ENCODE peak calls at places on chromosome 14, in six cellular contexts. N is lower lobe of right lung, U is GM23248, G is transverse colon, S is psoas muscle, R is ascending aorta. P is an unnamed sample.

GRCh38 chr14:70186826-70187483 is 1.8 kb downstream of the SLC8A3 start:
- DNase-seq in S (peak), N (no peak), G (peak), R (no peak), U (no peak), P (no peak)

GRCh38 chr14:68320495-68320894 is 472.4 kb downstream of the ZFP36L1 start:
- DNase-seq in S (no peak), N (no peak), U (no peak), R (no peak), G (no peak), P (no peak)

GRCh38 chr14:94748667-94749347 is 21.1 kb downstream of the GSC start:
- DNase-seq in G (peak), S (no peak), U (no peak), R (no peak), N (no peak), P (no peak)

GRCh38 chr14:28813810-28814209 is 47.2 kb downstream of the FOXG1 start:
- DNase-seq in N (no peak), G (no peak), U (peak), S (no peak), R (no peak), P (no peak)

GRCh38 chr14:51356381-51356780 is 116.3 kb downstream of the TMX1 start:
- DNase-seq in N (no peak), U (no peak), R (no peak), G (no peak), S (no peak), P (no peak)

GRCh38 chr14:56087824-56088571 is 30.2 kb upstream of the PELI2 start:
- DNase-seq in N (no peak), G (no peak), S (no peak), R (no peak), U (no peak), P (no peak)

GRCh38 chr14:58701576-58701975 is 63.8 kb downstream of the DACT1 start:
- DNase-seq in N (no peak), G (no peak), R (no peak), S (no peak), U (no peak), P (no peak)

GRCh38 chr14:69161590-69161989 is 8.7 kb upstream of the DCAF5 start:
- DNase-seq in S (no peak), N (no peak), R (no peak), G (no peak), U (no peak), P (no peak)

GRCh38 chr14:99030436-99030835 is 241.6 kb downstream of the BCL11B start:
- DNase-seq in G (no peak), S (no peak), N (no peak), U (no peak), R (no peak), P (no peak)

GRCh38 chr14:76908834-76909233 is 82.6 kb downstream of the LRRC74A start:
- DNase-seq in U (no peak), R (no peak), N (peak), S (no peak), G (peak), P (no peak)

GRCh38 chr14:38256358-38256840 is 506 bp upstream of the CLEC14A start:
- DNase-seq in S (no peak), U (no peak), G (no peak), R (no peak), N (no peak), P (no peak)

GRCh38 chr14:34678306-34678705 is 36.1 kb downstream of the CFL2 start:
- DNase-seq in U (peak), N (no peak), G (no peak), S (no peak), R (no peak), P (peak)

GRCh38 chr14:50260511-50260910 is 29.1 kb upstream of the SOS2 start:
- DNase-seq in U (peak), S (no peak), R (no peak), G (no peak), N (no peak), P (peak)

GRCh38 chr14:59213368-59214315 is 25.2 kb downstream of the DAAM1 start:
- DNase-seq in S (no peak), N (no peak), G (no peak), R (no peak), U (no peak), P (no peak)

GRCh38 chr14:24463806-24464785 is 21.5 kb upstream of the SDR39U1 start:
- DNase-seq in N (no peak), U (no peak), R (no peak), S (no peak), G (no peak), P (no peak)

GRCh38 chr14:64714432-64715025 is 10.3 kb downstream of the PLEKHG3 start:
- DNase-seq in U (no peak), G (no peak), R (no peak), S (no peak), N (no peak), P (no peak)

GRCh38 chr14:64715146-64715627 is 11.0 kb downstream of the PLEKHG3 start:
- DNase-seq in R (no peak), S (no peak), U (no peak), G (no peak), N (no peak), P (no peak)

GRCh38 chr14:64717870-64718269 is 13.6 kb downstream of the PLEKHG3 start:
- DNase-seq in N (no peak), R (peak), S (peak), U (no peak), G (no peak), P (peak)

GRCh38 chr14:64713677-64714076 is 9.5 kb downstream of the PLEKHG3 start:
- DNase-seq in S (no peak), U (no peak), N (no peak), G (no peak), R (no peak), P (no peak)

GRCh38 chr14:64715628-64716412 is 11.6 kb downstream of the PLEKHG3 start:
- DNase-seq in U (no peak), N (no peak), S (no peak), G (no peak), R (peak), P (peak)
- H3K4me3 ChIP-seq in U (no peak), N (peak), S (peak), G (peak), R (peak), P (peak)

DNA sequence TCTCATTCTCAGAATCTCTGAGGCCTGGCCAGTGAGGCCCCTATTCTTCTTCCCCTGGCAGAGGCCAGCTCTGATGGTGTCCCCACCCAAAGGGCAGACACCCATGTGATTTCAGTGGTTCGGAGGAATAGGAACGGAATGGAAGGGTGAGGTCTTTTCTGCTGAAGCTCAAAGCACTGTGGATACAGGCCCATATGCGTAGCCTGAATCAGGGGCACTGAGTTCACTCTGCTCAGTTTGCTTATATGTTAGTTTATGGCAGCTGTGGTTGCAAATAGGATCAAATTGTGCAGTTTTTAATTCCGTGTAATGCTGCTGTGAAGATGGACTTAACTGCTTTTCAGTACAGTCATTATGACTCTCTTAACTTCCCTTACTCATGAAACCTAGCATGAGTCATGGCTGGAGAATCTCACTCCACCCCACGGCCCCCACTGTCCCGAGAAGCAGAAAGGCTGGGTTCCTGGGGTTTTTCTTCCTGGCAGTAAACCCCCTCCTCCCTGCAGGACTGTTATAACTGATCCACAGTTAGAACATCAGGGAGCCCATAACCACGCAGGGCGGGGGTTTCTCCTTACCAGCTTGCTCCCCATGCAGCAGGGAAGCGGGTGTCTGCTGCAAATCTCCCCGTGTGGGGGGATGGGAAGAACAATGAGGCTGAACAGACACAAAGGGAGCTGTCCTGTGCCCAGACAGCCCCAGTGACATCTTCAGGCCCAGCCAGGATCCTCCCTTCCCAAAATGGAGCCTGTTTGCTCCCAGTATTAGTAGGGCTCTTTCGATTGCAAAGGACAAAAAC is 122.7 kb downstream of the SLC38A6 start:
- DNase-seq in R (peak), S (peak), G (peak), U (peak), N (no peak), P (peak)
- H3K4me3 ChIP-seq in R (peak), S (no peak), G (no peak), U (peak), N (no peak), P (no peak)

GRCh38 chr14:71618047-71618446 is 314.2 kb upstream of the RGS6 start:
- DNase-seq in N (no peak), R (no peak), U (no peak), G (no peak), S (no peak), P (no peak)
- H3K4me3 ChIP-seq in N (no peak), R (no peak), U (no peak), G (no peak), S (no peak), P (no peak)

GRCh38 chr14:21267886-21268611 is 1.2 kb downstream of the HNRNPC start:
- DNase-seq in G (no peak), U (peak), R (no peak), S (no peak), N (no peak), P (no peak)
- H3K4me3 ChIP-seq in G (peak), U (peak), R (peak), S (peak), N (peak), P (peak)

P was measured in epithelial cell of esophagus.